ENCODE peak calls at places on chromosomes 11 and 22, in seven cellular contexts. R is endothelial cell of umbilical vein, X is SK-N-SH, P is H1, F is HepG2, B is GM12878, M is HCT116. U is an unnamed sample.

GRCh38 chr11:35343033-35343598 is 76.2 kb downstream of the SLC1A2 start:
- DNase-seq in R (no peak), X (no peak), P (no peak), F (no peak), B (no peak), M (no peak), U (no peak)

GRCh38 chr11:65208785-65209710 is 27.3 kb downstream of the CAPN1 start:
- DNase-seq in R (no peak), X (no peak), P (peak; percentile 22), F (no peak), B (no peak), M (no peak), U (no peak)

GRCh38 chr11:20038969-20039368 is 121.3 kb downstream of the DBX1 start:
- DNase-seq in R (no peak), X (no peak), P (no peak), F (no peak), B (no peak), M (no peak), U (no peak)

GRCh38 chr22:39242809-39243442 is 1.9 kb downstream of the PDGFB start:
- DNase-seq in R (no peak), X (no peak), P (peak; percentile 86), F (peak; percentile 60), B (no peak), M (no peak), U (no peak)

GRCh38 chr11:121449626-121450025 is 2.5 kb upstream of the SORL1 start:
- DNase-seq in R (no peak), X (no peak), P (no peak), F (no peak), B (no peak), M (no peak), U (no peak)

GRCh38 chr11:125229916-125230315 is 65.4 kb downstream of the PKNOX2 start:
- DNase-seq in R (no peak), X (no peak), P (no peak), F (no peak), B (no peak), M (no peak), U (no peak)

GRCh38 chr22:37112084-37112728 is 2.7 kb upstream of the TMPRSS6 start:
- DNase-seq in R (no peak), X (no peak), P (no peak), F (peak; percentile 39), B (no peak), M (no peak), U (no peak)

GRCh38 chr11:20067665-20068064 is 92.6 kb downstream of the DBX1 start:
- DNase-seq in R (no peak), X (no peak), P (no peak), F (no peak), B (no peak), M (no peak), U (no peak)

GRCh38 chr11:127281534-127281933 is 281.0 kb upstream of the KIRREL3 start:
- DNase-seq in R (no peak), X (no peak), P (no peak), F (no peak), B (no peak), M (no peak), U (no peak)

GRCh38 chr22:44067901-44068300 is 43.8 kb downstream of the PARVB start:
- DNase-seq in R (peak; percentile 15), X (no peak), P (no peak), F (no peak), B (no peak), M (no peak), U (no peak)

GRCh38 chr11:63913866-63914830 is 2.8 kb downstream of the RCOR2 start:
- DNase-seq in R (no peak), X (no peak), P (no peak), F (no peak), B (no peak), M (no peak), U (no peak)

GRCh38 chr22:25827415-25827814 is 85.4 kb downstream of the MYO18B start:
- DNase-seq in R (no peak), X (no peak), P (no peak), F (no peak), B (no peak), M (no peak), U (no peak)

GRCh38 chr11:62208785-62209144 is 292 bp downstream of the SCGB2A1 start:
- DNase-seq in R (no peak), X (no peak), P (no peak), F (no peak), B (no peak), M (no peak), U (no peak)

GRCh38 chr22:19176175-19176630 is 2.3 kb downstream of the SLC25A1 start:
- DNase-seq in R (no peak), X (peak; percentile 73), P (peak; percentile 66), F (no peak), B (no peak), M (no peak), U (no peak)

GRCh38 chr22:28798810-28799124 is 1.6 kb downstream of the XBP1 start:
- DNase-seq in R (no peak), X (no peak), P (no peak), F (no peak), B (no peak), M (no peak), U (no peak)

GRCh38 chr11:111797145-111797581 is 31.0 kb upstream of the PPP2R1B start:
- DNase-seq in R (peak; percentile 53), X (no peak), P (no peak), F (no peak), B (peak; percentile 34), M (no peak), U (no peak)

GRCh38 chr22:49673048-49673447 is 154.6 kb downstream of the BRD1 start:
- DNase-seq in R (no peak), X (no peak), P (peak; percentile 40), F (no peak), B (no peak), M (no peak), U (no peak)

GRCh38 chr22:26718488-26718887 is 61.1 kb downstream of the MIAT start:
- DNase-seq in R (no peak), X (no peak), P (no peak), F (no peak), B (no peak), M (no peak), U (no peak)

GRCh38 chr11:85132839-85133238 is 494.3 kb downstream of the DLG2 start:
- DNase-seq in R (no peak), X (no peak), P (peak; percentile 51), F (no peak), B (no peak), M (no peak), U (no peak)

GRCh38 chr22:46192210-46192993 is 42.1 kb downstream of the PPARA start:
- DNase-seq in R (no peak), X (no peak), P (no peak), F (no peak), B (no peak), M (no peak), U (no peak)

GRCh38 chr11:9861860-9862725 is 198.2 kb downstream of the SWAP70 start:
- DNase-seq in R (peak; percentile 74), X (peak; percentile 52), P (peak; percentile 67), F (peak; percentile 64), B (peak; percentile 31), M (peak; percentile 31), U (no peak)

GRCh38 chr11:36449566-36450390 is 60.3 kb downstream of the TRAF6 start:
- DNase-seq in R (no peak), X (no peak), P (no peak), F (no peak), B (no peak), M (no peak), U (no peak)

GRCh38 chr11:21289686-21290085 is 620.3 kb downstream of the NELL1 start:
- DNase-seq in R (no peak), X (no peak), P (no peak), F (no peak), B (no peak), M (no peak), U (no peak)

GRCh38 chr11:128687321-128687720 is 6.6 kb upstream of the FLI1 start:
- DNase-seq in R (peak; percentile 19), X (peak; percentile 58), P (peak; percentile 82), F (no peak), B (no peak), M (no peak), U (no peak)
- TF ChIP-seq POLR2AphosphoS5 in R (no peak), X (no peak), P (no peak), F (no peak), B (no peak), M (no peak), U (no peak)

DNA sequence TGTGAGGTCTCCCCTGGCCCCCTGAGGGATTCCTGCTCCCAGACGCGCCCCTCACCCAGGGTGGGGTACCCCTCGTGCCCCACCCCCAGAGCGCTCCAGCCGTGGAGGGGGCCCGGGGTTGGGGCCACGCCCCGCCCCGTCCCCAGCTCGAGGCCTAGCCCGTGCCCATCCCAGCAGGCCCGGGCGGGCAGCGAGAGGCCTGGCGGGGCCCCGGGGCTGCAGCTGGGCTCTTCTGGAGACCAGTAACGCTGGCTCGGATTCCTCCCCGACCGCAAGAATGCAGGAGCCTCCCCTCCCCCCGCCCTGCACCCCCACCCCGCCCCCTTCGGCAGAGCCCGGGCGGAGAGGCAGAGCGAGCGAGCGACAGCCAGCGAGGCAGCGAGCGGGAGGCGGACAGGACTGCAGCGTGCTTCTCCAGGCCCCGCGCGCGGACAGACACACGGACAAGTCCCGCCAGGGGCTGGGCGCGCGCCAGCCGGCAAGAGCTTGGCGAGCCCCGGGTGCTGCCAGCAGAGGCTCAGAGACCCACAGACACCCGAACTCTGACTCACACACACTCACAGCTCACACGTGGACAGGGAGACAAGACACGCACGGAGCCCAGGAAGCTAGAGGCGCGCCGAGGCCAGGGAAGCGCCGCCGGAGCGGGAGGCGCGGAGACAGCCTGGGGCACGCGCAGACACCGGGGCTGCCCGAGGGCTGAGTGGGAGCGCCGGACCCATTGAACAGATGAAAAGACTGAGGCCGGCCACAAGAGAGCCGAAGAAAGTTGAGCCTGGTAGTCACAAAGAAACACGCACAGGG is 15.2 kb downstream of the BCL9L start:
- DNase-seq in R (peak; percentile 44), X (no peak), P (peak; percentile 79), F (peak; percentile 75), B (no peak), M (no peak), U (no peak)
- H3K4me3 ChIP-seq in R (no peak overlapping the region), X (peak overlapping the region; percentile 8), P (peak overlapping the region; percentile 55), F (peak overlapping the region; percentile 78), B (no peak overlapping the region), M (peak overlapping the region; percentile 40), U (peak overlapping the region; percentile 75)

GRCh38 chr11:70029831-70030811 is 48.0 kb upstream of the ANO1 start:
- DNase-seq in R (no peak), X (no peak), P (no peak), F (no peak), B (no peak), M (no peak), U (no peak)
- H3K9ac ChIP-seq in R (no peak overlapping the region), X (no peak overlapping the region), P (no peak overlapping the region), F (no peak overlapping the region), B (no peak overlapping the region), M (no peak overlapping the region), U (no peak overlapping the region)

DNA sequence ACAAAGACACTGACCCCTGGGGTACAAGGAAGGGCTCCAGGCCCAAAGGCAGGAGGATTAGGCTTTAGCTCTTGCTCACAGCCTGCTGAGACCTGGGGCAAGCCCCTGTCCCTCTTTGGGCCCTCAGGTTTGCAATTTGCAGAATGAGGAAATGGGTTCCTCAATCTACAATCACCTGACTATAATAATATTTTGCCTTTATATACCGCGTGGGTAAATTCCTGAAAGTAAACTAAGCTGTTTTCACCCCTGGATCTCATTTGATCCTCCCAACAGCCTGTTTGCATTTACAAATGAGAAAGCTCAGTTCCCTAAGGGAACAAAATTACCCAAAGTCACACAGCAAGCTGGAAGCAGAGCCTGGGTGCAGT is 781 bp downstream of the STARD10 start:
- DNase-seq in R (no peak), X (no peak), P (no peak), F (no peak), B (no peak), M (no peak), U (no peak)
- TF ChIP-seq POLR2AphosphoS5 in R (no peak), X (no peak), P (no peak), F (no peak), B (no peak), M (no peak), U (no peak)